ENCODE peak calls at places on chromosomes 13 and 19, in eight cellular contexts. B is cardiac fibroblast, F is endothelial cell, V is AML-193, A is GM04504, D is T-helper 17 cell, R is naive B cell, J is transverse colon. S is an unnamed sample.

GRCh38 chr19:18514800-18515682 is 6.8 kb downstream of the ELL start:
- DNase-seq in J (peak; percentile 80), B (peak; percentile 77), V (no peak), R (no peak), D (no peak), A (no peak), F (no peak), S (peak; percentile 90)

GRCh38 chr13:99271249-99271648 is 13.1 kb upstream of the GPR18 start:
- DNase-seq in B (no peak), A (no peak), R (no peak), F (no peak), J (no peak), V (no peak), D (no peak), S (no peak)

GRCh38 chr19:16628984-16629691 is 1.1 kb upstream of the MED26 start:
- DNase-seq in F (no peak), B (peak; percentile 55), D (no peak), R (no peak), A (peak; percentile 68), J (peak; percentile 65), V (no peak), S (no peak)

GRCh38 chr19:46303702-46304397 is 7.0 kb downstream of the HIF3A start:
- DNase-seq in J (peak; percentile 95), B (peak; percentile 69), V (no peak), F (peak; percentile 80), D (no peak), A (no peak), R (no peak), S (no peak)

GRCh38 chr19:4066682-4067395 is at the start of gene ZBTB7A:
- DNase-seq in J (peak; percentile 91), B (peak; percentile 65), A (no peak), V (peak; percentile 69), F (peak; percentile 72), D (peak; percentile 75), R (peak; percentile 81), S (no peak)

GRCh38 chr19:54804571-54804970 is 1.2 kb downstream of the KIR2DL4 start:
- DNase-seq in D (no peak), F (no peak), B (no peak), V (no peak), J (no peak), R (no peak), A (no peak), S (no peak)

GRCh38 chr13:100245099-100245498 is 156.2 kb downstream of the PCCA start:
- DNase-seq in A (no peak), B (no peak), J (no peak), R (no peak), V (no peak), F (no peak), D (no peak), S (no peak)

GRCh38 chr13:47190696-47191095 is 293.8 kb upstream of the HTR2A start:
- DNase-seq in J (no peak), R (no peak), D (no peak), B (no peak), F (no peak), V (no peak), A (no peak), S (no peak)